ENCODE peak calls at places on chromosomes 16 and 17, in seven cellular contexts. T is BE2C; X is CD4-positive, alpha-beta T cell; N is progenitor cell of endocrine pancreas; P is GM10248; Z is neural crest cell; F is RWPE1. D is an unnamed sample.

GRCh38 chr17:27558842-27559505 is 72.0 kb upstream of the LGALS9 start:
- DNase-seq in N (no peak), X (no peak), Z (no peak), T (no peak), P (no peak), F (no peak), D (no peak)

GRCh38 chr16:89619880-89620279 is 6.4 kb downstream of the DPEP1 start:
- DNase-seq in N (no peak), T (no peak), Z (no peak), P (no peak), F (no peak), X (no peak), D (no peak)

GRCh38 chr17:17151055-17151454 is 55.1 kb downstream of the PLD6 start:
- DNase-seq in Z (no peak), T (no peak), F (peak; percentile 68), X (no peak), N (no peak), P (no peak), D (no peak)

GRCh38 chr17:34254146-34254545 is 939 bp upstream of the CCL2 start:
- DNase-seq in T (no peak), P (no peak), F (no peak), N (no peak), X (no peak), Z (no peak), D (no peak)

GRCh38 chr16:77744136-77744535 is 21.8 kb downstream of the NUDT7 start:
- DNase-seq in N (no peak), P (no peak), T (no peak), F (no peak), X (no peak), Z (no peak), D (no peak)

GRCh38 chr17:5580974-5581373 is 3.3 kb downstream of the NLRP1 start:
- DNase-seq in P (no peak), X (no peak), Z (no peak), F (no peak), T (no peak), N (no peak), D (no peak)

GRCh38 chr16:88534731-88535141 is 35.5 kb upstream of the ZC3H18 start:
- DNase-seq in Z (no peak), T (peak; percentile 5), F (peak; percentile 41), X (peak; percentile 28), N (peak; percentile 10), P (peak; percentile 63), D (peak; percentile 59)

GRCh38 chr16:79093554-79093967 is 507.0 kb downstream of the MAF start:
- DNase-seq in N (no peak), F (no peak), Z (no peak), T (no peak), P (no peak), X (peak; percentile 15), D (no peak)

GRCh38 chr17:66407864-66408263 is 105.5 kb downstream of the PRKCA start:
- DNase-seq in Z (no peak), X (no peak), N (no peak), F (no peak), T (no peak), P (no peak), D (no peak)

GRCh38 chr17:55062921-55063320 is 94.4 kb downstream of the STXBP4 start:
- DNase-seq in Z (no peak), N (no peak), F (peak; percentile 30), T (no peak), P (no peak), X (no peak), D (no peak)

GRCh38 chr16:67155305-67156145 is 4.2 kb downstream of the TRADD start:
- DNase-seq in T (peak; percentile 87), N (peak; percentile 80), P (peak; percentile 88), F (peak; percentile 74), X (peak; percentile 75), Z (peak; percentile 84), D (peak; percentile 92)

GRCh38 chr16:78504391-78504945 is 405.0 kb downstream of the WWOX start:
- DNase-seq in Z (no peak), F (no peak), P (no peak), X (no peak), T (no peak), N (no peak), D (no peak)

GRCh38 chr17:19304209-19304608 is 58.3 kb downstream of the B9D1 start:
- DNase-seq in Z (no peak), X (no peak), F (no peak), T (no peak), N (no peak), P (no peak), D (no peak)

GRCh38 chr16:11610580-11610979 is 23.9 kb upstream of the LITAF start:
- DNase-seq in F (no peak), T (no peak), N (no peak), X (no peak), Z (no peak), P (no peak), D (no peak)

GRCh38 chr17:50426814-50427787 is 1.1 kb downstream of the ACSF2 start:
- DNase-seq in T (peak; percentile 49), F (peak; percentile 53), N (no peak), Z (no peak), X (no peak), P (peak; percentile 55), D (peak; percentile 46)

GRCh38 chr16:68076560-68076959 is 8.6 kb upstream of the NFATC3 start:
- DNase-seq in N (no peak), T (no peak), Z (no peak), P (no peak), F (no peak), X (no peak), D (no peak)

GRCh38 chr16:84867696-84868095 is 47.9 kb downstream of the CRISPLD2 start:
- DNase-seq in X (no peak), P (no peak), Z (no peak), T (no peak), N (no peak), F (no peak), D (no peak)

GRCh38 chr16:48810803-48811453 is 200.9 kb upstream of the N4BP1 start:
- DNase-seq in P (no peak), Z (no peak), X (no peak), N (peak; percentile 70), T (no peak), F (no peak), D (peak; percentile 59)

DNA sequence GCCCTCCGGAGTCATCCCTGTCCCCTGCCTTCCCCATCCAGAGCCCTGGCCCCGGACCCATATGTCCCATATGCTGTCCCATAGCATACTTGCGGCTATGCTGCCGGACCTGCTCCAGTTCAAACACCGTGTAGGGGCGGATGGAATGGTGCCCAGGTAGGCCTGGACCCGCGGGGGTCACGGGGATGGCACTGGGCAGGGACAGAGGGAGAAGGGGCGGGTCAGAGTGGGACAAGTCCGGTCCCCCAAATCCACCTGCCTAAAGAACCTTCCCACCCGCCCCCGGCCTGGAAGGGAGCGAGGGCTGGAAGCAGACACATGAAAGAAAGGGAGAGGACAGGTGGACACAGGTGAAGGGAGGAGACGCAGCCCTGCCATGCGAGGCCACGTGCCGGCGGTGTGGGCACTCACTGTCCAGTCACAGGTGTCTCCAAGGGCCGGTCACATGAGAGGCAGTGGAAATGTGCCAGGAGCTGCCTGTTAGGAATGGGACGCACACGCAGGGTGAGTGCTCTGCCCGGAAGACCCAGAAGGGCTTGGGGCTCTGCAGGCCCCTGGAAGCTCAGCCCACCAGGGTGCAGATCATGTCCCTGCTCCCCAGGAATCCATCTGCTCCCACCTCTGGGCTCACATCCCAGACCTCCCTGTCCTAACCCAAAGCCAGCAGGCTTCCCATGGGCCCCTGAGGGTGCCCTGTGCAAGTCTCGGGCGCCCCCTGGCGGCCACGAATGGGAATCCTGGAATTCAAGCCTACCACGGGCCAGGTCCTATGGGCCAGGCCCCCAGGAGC is 14.0 kb downstream of the UBALD2 start:
- DNase-seq in Z (peak; percentile 88), X (peak; percentile 84), T (peak; percentile 91), P (peak; percentile 90), N (peak; percentile 85), F (peak; percentile 82), D (peak; percentile 91)
- TF ChIP-seq CTCF in Z (peak; percentile 98), X (peak; percentile 98), T (peak; percentile 98), P (peak; percentile 92), N (peak; percentile 99), F (peak; percentile 97), D (peak; percentile 100)

DNA sequence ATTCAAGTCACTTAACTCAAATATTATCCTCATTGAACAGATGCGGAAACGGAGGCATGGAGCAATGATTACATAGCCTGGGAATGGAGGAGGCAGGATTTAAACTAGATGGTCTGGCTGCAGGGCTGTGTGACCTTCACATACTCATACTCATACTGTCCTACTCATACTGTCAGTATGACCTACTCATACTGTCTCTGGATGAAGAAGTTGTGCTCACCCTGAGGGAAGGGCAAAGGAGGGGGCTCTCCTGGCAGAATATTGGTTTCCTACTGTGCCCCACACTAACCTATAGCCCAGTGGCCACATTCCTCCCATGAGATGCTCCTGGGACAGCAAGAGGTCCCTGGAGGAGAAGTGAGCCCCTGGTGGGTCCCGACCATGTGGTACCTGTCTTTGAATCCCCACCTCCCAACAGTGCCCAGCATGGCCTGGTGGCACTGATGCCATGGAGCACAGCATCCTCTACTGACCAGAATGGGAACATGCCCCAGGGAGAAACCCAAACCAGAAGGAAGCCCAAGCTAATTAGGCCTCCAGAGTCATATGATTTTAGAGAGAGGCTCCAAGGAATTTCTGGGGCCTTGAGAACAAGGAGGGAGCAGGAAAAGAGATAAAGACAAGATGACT is 197.3 kb upstream of the SDK2 start:
- DNase-seq in P (no peak), Z (no peak), F (peak; percentile 29), N (no peak), X (peak; percentile 11), T (peak; percentile 63), D (no peak)
- TF ChIP-seq CTCF in P (no peak), Z (peak; percentile 31), F (peak; percentile 57), N (peak; percentile 41), X (peak; percentile 71), T (peak; percentile 97), D (no peak)

DNA sequence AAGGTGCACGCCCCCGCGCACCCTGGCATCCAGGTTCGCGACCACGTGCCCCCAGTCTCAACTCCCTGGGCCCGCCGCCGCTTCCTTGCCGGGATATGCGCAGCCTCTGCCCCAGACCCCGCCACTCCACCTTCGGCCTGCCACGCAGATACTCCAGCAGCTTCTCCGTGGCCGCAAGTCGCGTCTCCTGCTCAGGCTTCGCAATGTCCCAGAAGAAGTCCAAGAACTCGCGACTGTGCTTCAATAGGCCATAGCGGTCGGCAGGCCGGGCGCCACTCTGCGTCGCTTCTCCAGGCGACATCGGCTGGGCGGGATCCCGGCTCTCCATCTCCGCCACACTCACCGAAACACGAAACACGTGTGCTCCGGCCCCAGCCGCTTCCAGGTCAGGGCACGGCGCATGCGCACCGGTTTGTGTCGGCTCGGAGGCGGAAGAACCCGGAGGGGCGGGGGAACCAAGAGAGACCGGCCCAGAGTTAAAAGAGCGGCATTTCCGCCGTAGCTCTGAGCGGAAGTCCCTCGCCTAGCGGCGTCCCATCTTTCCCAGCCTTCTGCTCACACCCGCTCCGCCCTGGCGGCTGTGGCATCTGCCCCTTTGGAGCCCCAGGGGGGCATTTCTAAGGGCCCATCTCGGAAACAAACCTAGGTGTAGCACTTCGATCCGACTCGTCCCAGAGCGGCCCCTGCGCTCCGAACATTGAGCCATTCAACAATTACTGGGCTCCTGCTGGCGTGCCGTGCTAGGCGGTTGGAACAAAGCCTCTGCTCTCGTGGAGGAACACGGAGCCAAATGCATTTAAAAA is at the start of gene MYBBP1A:
- DNase-seq in N (peak; percentile 93), X (peak; percentile 96), T (peak; percentile 94), P (peak; percentile 100), F (peak; percentile 99), Z (peak; percentile 94), D (peak; percentile 98)
- TF ChIP-seq CTCF in N (peak; percentile 44), X (no peak), T (peak; percentile 25), P (no peak), F (no peak), Z (peak; percentile 55), D (no peak)

DNA sequence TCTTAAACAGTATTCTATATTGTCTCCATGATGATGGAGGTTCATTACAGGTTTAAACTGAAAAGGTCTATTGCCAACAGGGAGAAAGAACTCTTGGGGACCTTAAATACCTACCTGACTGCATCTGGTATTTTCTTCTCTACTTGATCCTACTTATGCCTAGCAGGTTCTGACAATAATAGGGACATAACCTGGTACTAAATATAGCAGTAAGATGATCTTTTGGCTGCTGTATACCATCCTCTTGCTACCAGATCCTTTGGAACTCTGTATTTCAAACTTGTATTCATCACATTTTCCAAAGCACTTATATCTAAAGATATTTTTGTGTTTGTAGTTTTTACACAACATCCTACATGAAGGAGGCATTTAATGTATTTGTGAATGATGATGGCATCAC is 146.5 kb upstream of the CORO6 start:
- DNase-seq in Z (no peak), F (no peak), P (no peak), T (no peak), X (no peak), N (no peak), D (no peak)
- TF ChIP-seq CTCF in Z (no peak), F (no peak), P (no peak), T (no peak), X (no peak), N (no peak), D (no peak)

D was measured in glutamatergic neuron.